ENCODE peak calls at places on chromosome 4, in five cellular contexts. One of them, this sample, is unnamed.

GRCh38 chr4:58776627-58777026 is 1666.4 kb upstream of the IGFBP7 start:
- DNase-seq in GM12892: no peak
- DNase-seq in H1: no peak
- DNase-seq in GM12878: no peak
- DNase-seq in K562: no peak
- DNase-seq in this sample: no peak

GRCh38 chr4:122278976-122279375 is 99.8 kb upstream of the ADAD1 start:
- DNase-seq in H1: no peak
- DNase-seq in K562: no peak
- DNase-seq in GM12878: no peak
- DNase-seq in GM12892: no peak
- DNase-seq in this sample: no peak

GRCh38 chr4:126775485-126776106 is 857.2 kb upstream of the INTU start:
- DNase-seq in K562: no peak
- DNase-seq in GM12878: no peak
- DNase-seq in H1: no peak
- DNase-seq in GM12892: no peak
- DNase-seq in this sample: no peak

GRCh38 chr4:153488719-153489384 is 22.7 kb downstream of the TMEM131L start:
- DNase-seq in GM12878: peak
- DNase-seq in H1: no peak
- DNase-seq in GM12892: no peak
- DNase-seq in K562: no peak
- DNase-seq in this sample: no peak

GRCh38 chr4:145260091-145260490 is 79.7 kb upstream of the OTUD4 start:
- DNase-seq in K562: no peak
- DNase-seq in GM12892: no peak
- DNase-seq in H1: no peak
- DNase-seq in GM12878: no peak
- DNase-seq in this sample: no peak

GRCh38 chr4:52376107-52376704 is 282.9 kb downstream of the USP46 start:
- DNase-seq in GM12878: no peak
- DNase-seq in K562: peak
- DNase-seq in GM12892: no peak
- DNase-seq in H1: no peak
- DNase-seq in this sample: no peak

GRCh38 chr4:52628543-52628942 is 30.6 kb downstream of the USP46 start:
- DNase-seq in GM12892: no peak
- DNase-seq in K562: no peak
- DNase-seq in GM12878: no peak
- DNase-seq in H1: no peak
- DNase-seq in this sample: no peak

GRCh38 chr4:107978716-107979451 is 10.8 kb upstream of the HADH start:
- DNase-seq in H1: no peak
- DNase-seq in GM12892: no peak
- DNase-seq in GM12878: no peak
- DNase-seq in K562: no peak
- DNase-seq in this sample: no peak

GRCh38 chr4:174365018-174365587 is 81.4 kb downstream of the CEP44 start:
- DNase-seq in H1: no peak
- DNase-seq in GM12892: no peak
- DNase-seq in GM12878: no peak
- DNase-seq in K562: peak
- DNase-seq in this sample: no peak

GRCh38 chr4:156732634-156733033 is 239.0 kb downstream of the PDGFC start:
- DNase-seq in GM12892: no peak
- DNase-seq in H1: no peak
- DNase-seq in GM12878: no peak
- DNase-seq in K562: no peak
- DNase-seq in this sample: no peak

GRCh38 chr4:88822034-88822433 is 124.4 kb upstream of the NAP1L5 start:
- DNase-seq in H1: no peak
- DNase-seq in GM12878: no peak
- DNase-seq in K562: no peak
- DNase-seq in GM12892: no peak
- DNase-seq in this sample: no peak

GRCh38 chr4:110787109-110787508 is 164.2 kb upstream of the PITX2 start:
- DNase-seq in GM12878: no peak
- DNase-seq in GM12892: no peak
- DNase-seq in K562: no peak
- DNase-seq in H1: no peak
- DNase-seq in this sample: no peak

GRCh38 chr4:88352062-88352461 is 26.6 kb upstream of the HERC6 start:
- DNase-seq in GM12892: no peak
- DNase-seq in H1: peak
- DNase-seq in GM12878: no peak
- DNase-seq in K562: no peak
- DNase-seq in this sample: no peak

GRCh38 chr4:148444296-148445070 is 2.3 kb upstream of the NR3C2 start:
- DNase-seq in GM12878: no peak
- DNase-seq in GM12892: peak
- DNase-seq in K562: no peak
- DNase-seq in H1: peak
- DNase-seq in this sample: peak

GRCh38 chr4:187183351-187183750 is 459.7 kb upstream of the FAT1 start:
- DNase-seq in H1: no peak
- DNase-seq in GM12892: no peak
- DNase-seq in K562: no peak
- DNase-seq in GM12878: no peak
- DNase-seq in this sample: no peak

GRCh38 chr4:68180858-68181531 is 51.3 kb upstream of the TMPRSS11F start:
- DNase-seq in H1: no peak
- DNase-seq in GM12892: no peak
- DNase-seq in GM12878: no peak
- DNase-seq in K562: no peak
- DNase-seq in this sample: no peak

GRCh38 chr4:68176904-68177303 is 47.2 kb upstream of the TMPRSS11F start:
- DNase-seq in GM12878: no peak
- DNase-seq in K562: no peak
- DNase-seq in GM12892: no peak
- DNase-seq in H1: no peak
- DNase-seq in this sample: no peak

GRCh38 chr4:68176500-68176899 is 46.8 kb upstream of the TMPRSS11F start:
- DNase-seq in GM12878: no peak
- DNase-seq in K562: no peak
- DNase-seq in GM12892: no peak
- DNase-seq in H1: no peak
- DNase-seq in this sample: no peak

DNA sequence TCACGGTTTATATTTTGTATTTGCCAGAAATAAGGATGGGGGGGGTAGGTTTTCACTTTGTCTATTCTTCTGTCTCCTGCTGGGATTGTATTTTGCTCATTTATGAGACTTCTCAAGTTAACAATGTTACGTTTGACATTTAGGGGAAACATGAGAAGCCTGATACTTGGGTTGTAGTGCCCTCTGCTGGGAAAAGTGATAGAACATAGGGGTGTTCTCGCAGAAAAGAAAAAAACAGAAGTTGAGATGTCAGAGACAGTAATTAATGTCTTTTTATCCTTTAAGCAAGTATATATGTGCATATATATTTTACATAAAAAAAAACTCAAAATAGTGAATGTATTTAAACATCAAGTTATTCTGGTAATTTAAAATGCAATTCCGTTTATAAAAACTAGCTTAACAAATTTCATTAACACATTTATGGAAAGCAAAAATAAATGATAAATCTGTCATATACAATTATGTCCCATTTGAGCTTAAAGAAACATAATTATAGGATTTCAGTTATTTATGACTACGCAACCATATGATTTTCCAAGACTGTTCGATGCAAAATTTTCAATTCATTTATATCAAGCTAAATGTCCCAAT is 46.0 kb upstream of the TMPRSS11F start:
- DNase-seq in K562: peak
- DNase-seq in H1: no peak
- DNase-seq in GM12878: peak
- DNase-seq in GM12892: no peak
- DNase-seq in this sample: no peak
- TF ChIP-seq TAF1 in K562: no peak
- TF ChIP-seq TAF1 in H1: no peak
- TF ChIP-seq TAF1 in GM12878: no peak
- TF ChIP-seq TAF1 in GM12892: no peak
- TF ChIP-seq TAF1 in this sample: no peak

DNA sequence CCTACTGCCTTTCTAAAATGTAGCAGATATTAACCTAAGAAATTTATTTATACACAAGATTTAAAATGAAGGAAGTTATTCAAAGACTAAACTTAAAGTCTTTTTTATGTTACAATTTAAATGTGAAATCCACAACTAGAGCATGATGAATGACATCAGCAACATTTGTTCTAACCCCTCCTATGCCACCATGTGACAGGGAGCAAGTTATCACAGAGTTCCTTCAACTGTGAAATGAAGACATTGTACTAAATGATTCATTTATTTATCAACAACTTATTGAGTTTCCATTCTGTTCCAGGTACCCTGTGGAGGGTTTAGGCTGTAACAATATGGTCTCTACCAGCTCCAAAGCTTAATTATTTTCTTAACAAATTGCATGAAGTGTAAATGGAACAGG is 76.9 kb downstream of the SLC39A8 start:
- DNase-seq in GM12892: no peak
- DNase-seq in GM12878: no peak
- DNase-seq in K562: no peak
- DNase-seq in H1: no peak
- DNase-seq in this sample: no peak
- TF ChIP-seq TAF1 in GM12892: no peak
- TF ChIP-seq TAF1 in GM12878: no peak
- TF ChIP-seq TAF1 in K562: no peak
- TF ChIP-seq TAF1 in H1: no peak
- TF ChIP-seq TAF1 in this sample: no peak

GRCh38 chr4:165506780-165507305 is 128.0 kb downstream of the CPE start:
- DNase-seq in GM12892: no peak
- DNase-seq in K562: no peak
- DNase-seq in GM12878: no peak
- DNase-seq in H1: no peak
- DNase-seq in this sample: no peak

GRCh38 chr4:165507381-165507780 is 128.6 kb downstream of the CPE start:
- DNase-seq in GM12892: no peak
- DNase-seq in H1: no peak
- DNase-seq in GM12878: no peak
- DNase-seq in K562: no peak
- DNase-seq in this sample: no peak

GRCh38 chr4:165502919-165503907 is 124.4 kb downstream of the CPE start:
- DNase-seq in K562: no peak
- DNase-seq in GM12878: no peak
- DNase-seq in GM12892: no peak
- DNase-seq in H1: no peak
- DNase-seq in this sample: no peak

GRCh38 chr4:165508372-165509120 is 129.7 kb downstream of the CPE start:
- DNase-seq in K562: no peak
- DNase-seq in H1: no peak
- DNase-seq in GM12878: no peak
- DNase-seq in GM12892: no peak
- DNase-seq in this sample: no peak

DNA sequence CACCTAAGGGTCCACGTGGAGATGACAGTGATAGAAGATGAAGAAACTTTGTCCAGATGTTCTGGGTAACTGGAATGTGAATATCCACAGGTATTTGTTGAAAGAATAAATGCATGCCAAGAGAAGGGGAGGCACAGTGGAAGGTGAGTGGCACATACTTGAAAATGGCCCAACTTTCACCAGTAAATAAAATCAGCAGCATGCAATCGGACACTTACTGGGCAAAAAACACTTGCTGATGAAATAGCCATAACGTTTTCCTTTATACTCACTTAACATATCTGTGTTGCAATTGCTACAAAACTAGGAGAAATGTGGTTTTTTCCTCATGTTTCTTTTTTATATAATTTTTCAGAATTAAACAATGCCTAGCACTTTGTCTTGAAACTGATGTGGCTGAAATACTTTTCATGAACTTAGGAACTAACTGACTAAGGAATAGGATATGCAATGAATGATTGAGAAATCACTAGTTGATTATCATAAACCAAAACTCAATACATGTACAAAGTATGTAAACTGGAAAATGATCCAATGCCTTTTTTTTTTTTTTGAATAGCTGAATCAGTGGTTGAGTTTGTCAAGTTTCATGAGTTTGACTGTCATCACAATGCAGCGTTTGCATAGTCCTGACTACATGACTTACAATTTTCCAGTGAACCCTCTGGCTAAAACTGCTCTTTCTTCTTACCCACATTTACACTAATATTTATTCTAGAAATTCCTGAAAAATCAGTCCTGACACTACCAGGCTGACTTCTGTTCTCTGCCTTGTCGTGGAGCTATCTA is 127.4 kb downstream of the CPE start:
- DNase-seq in H1: no peak
- DNase-seq in GM12892: no peak
- DNase-seq in K562: no peak
- DNase-seq in GM12878: no peak
- DNase-seq in this sample: no peak
- TF ChIP-seq TAF1 in H1: no peak
- TF ChIP-seq TAF1 in GM12892: no peak
- TF ChIP-seq TAF1 in K562: no peak
- TF ChIP-seq TAF1 in GM12878: no peak
- TF ChIP-seq TAF1 in this sample: no peak

GRCh38 chr4:3387943-3388348 is 53.8 kb upstream of the HGFAC start:
- DNase-seq in K562: no peak
- DNase-seq in H1: peak
- DNase-seq in GM12878: no peak
- DNase-seq in GM12892: no peak
- DNase-seq in this sample: no peak
- TF ChIP-seq TAF1 in K562: no peak
- TF ChIP-seq TAF1 in H1: no peak
- TF ChIP-seq TAF1 in GM12878: no peak
- TF ChIP-seq TAF1 in GM12892: no peak
- TF ChIP-seq TAF1 in this sample: no peak

DNA sequence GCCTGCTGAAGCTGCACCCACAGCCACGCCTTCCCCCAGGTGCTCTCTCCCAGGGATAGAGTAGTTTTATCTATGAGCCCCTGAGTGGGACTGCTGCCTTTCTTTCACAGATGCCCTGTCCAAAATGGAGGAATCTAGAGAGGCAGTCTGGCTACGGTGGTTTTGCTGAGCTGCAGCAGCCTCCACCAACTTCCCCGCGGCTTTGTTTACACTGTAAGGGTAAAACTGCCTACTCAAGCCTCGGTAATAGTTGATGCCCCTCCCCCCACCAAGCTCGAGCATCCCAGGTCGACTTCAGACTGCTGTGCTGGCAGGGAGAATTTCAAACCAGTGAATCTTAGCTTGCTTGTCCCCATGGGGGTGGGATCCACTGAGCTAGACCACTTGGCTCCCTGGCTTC is 84.5 kb downstream of the PRKG2 start:
- DNase-seq in H1: peak
- DNase-seq in GM12878: no peak
- DNase-seq in GM12892: no peak
- DNase-seq in K562: no peak
- DNase-seq in this sample: no peak
- TF ChIP-seq TAF1 in H1: no peak
- TF ChIP-seq TAF1 in GM12878: no peak
- TF ChIP-seq TAF1 in GM12892: no peak
- TF ChIP-seq TAF1 in K562: no peak
- TF ChIP-seq TAF1 in this sample: no peak